ENCODE peak calls at places on chromosome 11, in six cellular contexts. Y is CD4-positive, CD25-positive, alpha-beta regulatory T cell; A is anterior cingulate cortex; T is H7; R is NCI-H1436 treated with DMSO at 0.1 percent for 48 hours; E is pancreas. H is an unnamed sample.
A peak's percentile ranks its signal among the peaks of the same experiment; 100 is the strongest.

GRCh38 chr11:116170526-116171120 is 602.2 kb downstream of the BUD13 start:
- DNase-seq in Y (no peak), A (no peak), T (peak; percentile 67), R (no peak), E (no peak), H (no peak)

GRCh38 chr11:108160970-108161566 is 39.7 kb downstream of the ACAT1 start:
- DNase-seq in Y (peak; percentile 47), A (no peak), T (no peak), R (no peak), E (no peak), H (no peak)

GRCh38 chr11:114886644-114887259 is 208.4 kb downstream of the NXPE2 start:
- DNase-seq in Y (no peak), A (no peak), T (no peak), R (no peak), E (no peak), H (no peak)

GRCh38 chr11:17748044-17748443 is 13.5 kb downstream of the KCNC1 start:
- DNase-seq in Y (no peak), A (no peak), T (no peak), R (no peak), E (no peak), H (no peak)

GRCh38 chr11:19890308-19890707 is 177.7 kb downstream of the NAV2 start:
- DNase-seq in Y (no peak), A (no peak), T (no peak), R (no peak), E (no peak), H (no peak)

GRCh38 chr11:103624708-103625623 is 411.5 kb upstream of the DDI1 start:
- DNase-seq in Y (no peak), A (no peak), T (no peak), R (no peak), E (no peak), H (no peak)

GRCh38 chr11:68798221-68798813 is 43.4 kb downstream of the CPT1A start:
- DNase-seq in Y (peak; percentile 27), A (no peak), T (peak; percentile 93), R (no peak), E (no peak), H (no peak)

GRCh38 chr11:13269775-13270174 is 7.8 kb upstream of the BMAL1 start:
- DNase-seq in Y (no peak), A (no peak), T (no peak), R (no peak), E (no peak), H (no peak)

GRCh38 chr11:121299417-121299816 is 6.8 kb downstream of the SC5D start:
- DNase-seq in Y (no peak), A (no peak), T (no peak), R (no peak), E (no peak), H (no peak)

GRCh38 chr11:124627546-124627945 is 4.9 kb downstream of the TBRG1 start:
- DNase-seq in Y (no peak), A (no peak), T (no peak), R (no peak), E (no peak), H (no peak)

GRCh38 chr11:71097506-71098240 is 154.7 kb downstream of the SHANK2 start:
- DNase-seq in Y (no peak), A (no peak), T (no peak), R (no peak), E (no peak), H (no peak)

GRCh38 chr11:44618561-44619425 is 53.3 kb downstream of the CD82 start:
- DNase-seq in Y (no peak), A (no peak), T (peak; percentile 28), R (no peak), E (peak; percentile 60), H (no peak)

GRCh38 chr11:27294654-27295053 is 68.4 kb downstream of the CCDC34 start:
- DNase-seq in Y (no peak), A (no peak), T (no peak), R (no peak), E (no peak), H (no peak)

GRCh38 chr11:120789391-120789790 is 234.5 kb upstream of the TBCEL start:
- DNase-seq in Y (no peak), A (no peak), T (no peak), R (no peak), E (no peak), H (no peak)